ENCODE peak calls at places on chromosomes 1 and 21, in ten cellular contexts. M is CD4-positive, alpha-beta T cell; R is stimulated activated CD8-positive, alpha-beta memory T cell treated with anti-CD3 and anti-CD28 coated beads, Interleukin-7, amount 100 ng/mL, for 1 hour; D is heart left ventricle; L is DMS153; T is left colon; F is activated CD8-positive, alpha-beta memory T cell treated with anti-CD3 and anti-CD28 coated beads for 48 hours; I is activated CD4-positive, alpha-beta T cell treated with anti-CD3 and anti-CD28 coated beads, Interleukin-2, amount 50 U/mL, for 4 hours; Z is NCI-H524; K is NCI-H1105 treated with DMSO at 0.1 percent for 48 hours. U is an unnamed sample.

GRCh38 chr1:11062965-11063401 is 3.2 kb upstream of the SRM start:
- DNase-seq in M (no peak), R (no peak), D (no peak), L (peak), T (no peak), F (no peak), I (no peak), Z (no peak), K (peak), U (no peak)

GRCh38 chr1:51242546-51242945 is 6.5 kb downstream of the RNF11 start:
- DNase-seq in M (no peak), R (no peak), D (no peak), L (no peak), T (no peak), F (no peak), I (no peak), Z (no peak), K (no peak), U (no peak)

GRCh38 chr1:10643607-10644306 is 152.7 kb downstream of the CASZ1 start:
- DNase-seq in M (no peak), R (no peak), D (no peak), L (peak), T (no peak), F (no peak), I (no peak), Z (no peak), K (peak), U (no peak)

GRCh38 chr1:168477792-168478191 is 66.0 kb downstream of the XCL2 start:
- DNase-seq in M (no peak), R (no peak), D (no peak), L (no peak), T (no peak), F (no peak), I (no peak), Z (no peak), K (no peak), U (no peak)

GRCh38 chr1:172708452-172708851 is 49.5 kb downstream of the FASLG start:
- DNase-seq in M (no peak), R (no peak), D (no peak), L (no peak), T (no peak), F (no peak), I (peak), Z (no peak), K (no peak), U (no peak)

GRCh38 chr1:9787702-9788101 is 36.1 kb downstream of the CLSTN1 start:
- DNase-seq in M (peak), R (no peak), D (no peak), L (no peak), T (no peak), F (no peak), I (peak), Z (no peak), K (no peak), U (no peak)

GRCh38 chr1:224205438-224205840 is 22.4 kb downstream of the DEGS1 start:
- DNase-seq in M (no peak), R (no peak), D (peak), L (no peak), T (no peak), F (no peak), I (peak), Z (no peak), K (peak), U (no peak)

GRCh38 chr21:36263797-36264196 is 56.2 kb upstream of the MORC3 start:
- DNase-seq in M (no peak), R (no peak), D (no peak), L (no peak), T (no peak), F (no peak), I (no peak), Z (no peak), K (no peak), U (no peak)

GRCh38 chr1:246417813-246418564 is 89.1 kb downstream of the SMYD3 start:
- DNase-seq in M (no peak), R (no peak), D (no peak), L (no peak), T (no peak), F (no peak), I (no peak), Z (no peak), K (no peak), U (no peak)

GRCh38 chr1:53249706-53250105 is 11.4 kb upstream of the MAGOH start:
- DNase-seq in M (no peak), R (no peak), D (no peak), L (no peak), T (no peak), F (no peak), I (no peak), Z (peak), K (no peak), U (no peak)

GRCh38 chr1:48405400-48405799 is 66.6 kb downstream of the SPATA6 start:
- DNase-seq in M (no peak), R (no peak), D (no peak), L (no peak), T (no peak), F (no peak), I (no peak), Z (no peak), K (no peak), U (no peak)

GRCh38 chr1:148362930-148363810 is 119.9 kb downstream of the PPIAL4G start:
- DNase-seq in M (no peak), R (no peak), D (no peak), L (no peak), T (no peak), F (no peak), I (no peak), Z (no peak), K (no peak), U (no peak)

GRCh38 chr1:22414244-22414751 is 37.4 kb upstream of the ZBTB40 start:
- DNase-seq in M (no peak), R (no peak), D (no peak), L (peak), T (peak), F (no peak), I (no peak), Z (no peak), K (no peak), U (no peak)

GRCh38 chr1:162696286-162696862 is 64.1 kb downstream of the DDR2 start:
- DNase-seq in M (no peak), R (no peak), D (peak), L (peak), T (peak), F (no peak), I (no peak), Z (peak), K (peak), U (peak)

GRCh38 chr1:94079991-94080388 is 41.0 kb downstream of the ABCA4 start:
- DNase-seq in M (no peak), R (no peak), D (no peak), L (no peak), T (no peak), F (no peak), I (no peak), Z (no peak), K (no peak), U (no peak)

GRCh38 chr1:80640978-80641377 is 1159.8 kb upstream of the ADGRL2 start:
- DNase-seq in M (no peak), R (no peak), D (no peak), L (no peak), T (no peak), F (no peak), I (no peak), Z (no peak), K (no peak), U (no peak)

GRCh38 chr21:32412998-32413504 is 545 bp downstream of the EVA1C start:
- DNase-seq in M (no peak), R (no peak), D (peak), L (no peak), T (peak), F (no peak), I (no peak), Z (no peak), K (no peak), U (no peak)

GRCh38 chr1:213936571-213936970 is 51.2 kb upstream of the PROX1 start:
- DNase-seq in M (no peak), R (no peak), D (no peak), L (no peak), T (no peak), F (no peak), I (no peak), Z (no peak), K (no peak), U (no peak)

GRCh38 chr21:24163539-24163938 is 1443.7 kb downstream of the MRPL39 start:
- DNase-seq in M (no peak), R (no peak), D (no peak), L (no peak), T (no peak), F (no peak), I (no peak), Z (no peak), K (no peak), U (no peak)

GRCh38 chr1:50424045-50424939 is 1.0 kb upstream of the DMRTA2 start:
- DNase-seq in M (no peak), R (no peak), D (no peak), L (peak), T (no peak), F (no peak), I (no peak), Z (no peak), K (peak), U (peak)

GRCh38 chr1:75724472-75725022 is at the start of gene ACADM:
- DNase-seq in M (peak), R (peak), D (peak), L (peak), T (peak), F (peak), I (peak), Z (peak), K (peak), U (peak)

GRCh38 chr1:14755518-14756252 is 157.2 kb downstream of the KAZN start:
- DNase-seq in M (no peak), R (no peak), D (no peak), L (peak), T (no peak), F (no peak), I (no peak), Z (no peak), K (no peak), U (no peak)

GRCh38 chr1:15152318-15153183 is 996 bp upstream of the TMEM51 start:
- DNase-seq in M (no peak), R (no peak), D (peak), L (peak), T (peak), F (no peak), I (no peak), Z (peak), K (peak), U (peak)

GRCh38 chr1:61082336-61083013 is at the start of gene NFIA:
- DNase-seq in M (peak), R (no peak), D (peak), L (no peak), T (peak), F (no peak), I (peak), Z (peak), K (peak), U (peak)

U was measured in HAP-1.